ENCODE peak calls at places on chromosomes 3 and 15, in five cellular contexts. E is RPMI7951; K is activated CD8-positive, alpha-beta memory T cell treated with anti-CD3 and anti-CD28 coated beads, Interleukin-2, amount 50 U/mL, for 48 hours; Q is heart left ventricle; G is GM03348. O is an unnamed sample.

GRCh38 chr15:35565901-35566300 is 19.9 kb upstream of the DPH6 start:
- DNase-seq in E (no peak), K (no peak), Q (no peak), G (no peak), O (no peak)

GRCh38 chr15:53811530-53811929 is 52.1 kb upstream of the WDR72 start:
- DNase-seq in E (peak; percentile 9), K (no peak), Q (no peak), G (no peak), O (no peak)

GRCh38 chr3:145286937-145287336 is 874.0 kb downstream of the PLOD2 start:
- DNase-seq in E (no peak), K (no peak), Q (no peak), G (no peak), O (no peak)

GRCh38 chr15:93302080-93302765 is 213.2 kb upstream of the RGMA start:
- DNase-seq in E (no peak), K (no peak), Q (no peak), G (no peak), O (no peak)

GRCh38 chr15:81419304-81419943 is 45.4 kb upstream of the TMC3 start:
- DNase-seq in E (peak; percentile 29), K (no peak), Q (no peak), G (no peak), O (no peak)

GRCh38 chr15:51801391-51801835 is 28.0 kb upstream of the TMOD3 start:
- DNase-seq in E (peak; percentile 36), K (no peak), Q (peak; percentile 49), G (peak; percentile 27), O (peak; percentile 22)

GRCh38 chr15:77693576-77693975 is 60.9 kb upstream of the LINGO1 start:
- DNase-seq in E (no peak), K (no peak), Q (no peak), G (no peak), O (no peak)

GRCh38 chr15:51092480-51092879 is 2.2 kb downstream of the TNFAIP8L3 start:
- DNase-seq in E (no peak), K (no peak), Q (no peak), G (no peak), O (no peak)